ENCODE peak calls at places on chromosomes 2 and 18, in six cellular contexts. I is lower lobe of right lung, J is neural progenitor cell, L is tibial artery, Y is WERI-Rb-1, B is IMR-90. M is an unnamed sample.

GRCh38 chr2:219571311-219572236 is at the start of gene OBSL1:
- DNase-seq in I (peak; percentile 77), J (peak; percentile 91), L (peak; percentile 55), Y (peak; percentile 92), B (peak; percentile 70), M (peak; percentile 97)

GRCh38 chr2:70565039-70565731 is 11.6 kb upstream of the TGFA start:
- DNase-seq in I (no peak), J (peak; percentile 65), L (no peak), Y (no peak), B (no peak), M (no peak)

GRCh38 chr18:76875390-76876330 is 53.3 kb downstream of the ZNF236 start:
- DNase-seq in I (no peak), J (peak; percentile 73), L (no peak), Y (peak; percentile 80), B (peak; percentile 43), M (peak; percentile 44)

GRCh38 chr2:224101820-224102630 is 62.9 kb upstream of the SERPINE2 start:
- DNase-seq in I (no peak), J (no peak), L (peak; percentile 49), Y (no peak), B (peak; percentile 98), M (no peak)

GRCh38 chr2:170271340-170271739 is 93.4 kb downstream of the MYO3B start:
- DNase-seq in I (no peak), J (no peak), L (no peak), Y (no peak), B (no peak), M (no peak)

GRCh38 chr2:194166818-194167217 is 1490.2 kb upstream of the SLC39A10 start:
- DNase-seq in I (no peak), J (peak; percentile 53), L (no peak), Y (peak; percentile 28), B (no peak), M (peak; percentile 16)

GRCh38 chr2:188975497-188976102 is 1.4 kb downstream of the COL3A1 start:
- DNase-seq in I (no peak), J (no peak), L (peak; percentile 65), Y (no peak), B (peak; percentile 93), M (no peak)

GRCh38 chr2:13109516-13109915 is 392.8 kb downstream of the TRIB2 start:
- DNase-seq in I (no peak), J (no peak), L (no peak), Y (no peak), B (no peak), M (no peak)

GRCh38 chr2:232863996-232864395 is 6.1 kb upstream of the SNORC start:
- DNase-seq in I (no peak), J (no peak), L (no peak), Y (no peak), B (no peak), M (no peak)

GRCh38 chr2:72579595-72580180 is 246.1 kb downstream of the EXOC6B start:
- DNase-seq in I (no peak), J (peak; percentile 31), L (no peak), Y (no peak), B (peak; percentile 64), M (no peak)

GRCh38 chr2:217166241-217166640 is 306.4 kb upstream of the TNP1 start:
- DNase-seq in I (no peak), J (peak; percentile 84), L (no peak), Y (peak; percentile 19), B (peak; percentile 73), M (peak; percentile 21)

GRCh38 chr2:174493549-174494331 is 6.9 kb upstream of the GPR155 start:
- DNase-seq in I (no peak), J (no peak), L (no peak), Y (no peak), B (no peak), M (no peak)

GRCh38 chr2:209671280-209671679 is 100.4 kb upstream of the UNC80 start:
- DNase-seq in I (no peak), J (peak; percentile 26), L (no peak), Y (no peak), B (no peak), M (no peak)

GRCh38 chr2:220276736-220277444 is 649.5 kb downstream of the SLC4A3 start:
- DNase-seq in I (no peak), J (no peak), L (no peak), Y (no peak), B (peak; percentile 49), M (no peak)

GRCh38 chr2:30217644-30218361 is 13.5 kb upstream of the LBH start:
- DNase-seq in I (peak; percentile 77), J (peak; percentile 30), L (no peak), Y (no peak), B (no peak), M (no peak)

GRCh38 chr18:9708057-9708881 is at the start of gene RAB31:
- DNase-seq in I (peak; percentile 89), J (peak; percentile 74), L (peak; percentile 81), Y (peak; percentile 51), B (peak; percentile 72), M (peak; percentile 38)

GRCh38 chr2:2769481-2770431 is 438.7 kb upstream of the MYT1L start:
- DNase-seq in I (no peak), J (no peak), L (no peak), Y (no peak), B (no peak), M (peak; percentile 58)

GRCh38 chr18:6885992-6886823 is 156.7 kb downstream of the ARHGAP28 start:
- DNase-seq in I (no peak), J (peak; percentile 83), L (no peak), Y (peak; percentile 29), B (peak; percentile 59), M (peak; percentile 40)

GRCh38 chr2:188512456-188512855 is 220.8 kb downstream of the GULP1 start:
- DNase-seq in I (no peak), J (peak; percentile 40), L (no peak), Y (no peak), B (peak; percentile 77), M (no peak)

GRCh38 chr2:168583710-168584521 is 127.8 kb downstream of the CERS6 start:
- DNase-seq in I (no peak), J (no peak), L (no peak), Y (no peak), B (peak; percentile 67), M (no peak)

GRCh38 chr2:7523557-7524210 is 606.5 kb downstream of the RNF144A start:
- DNase-seq in I (no peak), J (no peak), L (no peak), Y (no peak), B (no peak), M (no peak)

GRCh38 chr2:145096582-145096981 is 576.7 kb upstream of the ZEB2 start:
- DNase-seq in I (no peak), J (no peak), L (no peak), Y (no peak), B (peak; percentile 77), M (no peak)

GRCh38 chr2:57443985-57444501 is 602.6 kb upstream of the VRK2 start:
- DNase-seq in I (no peak), J (no peak), L (no peak), Y (no peak), B (no peak), M (no peak)

GRCh38 chr2:237697586-237698337 is 70.4 kb downstream of the LRRFIP1 start:
- DNase-seq in I (no peak), J (no peak), L (no peak), Y (no peak), B (no peak), M (no peak)
- H3K4me3 ChIP-seq in I (peak overlapping the region; percentile 23), J (no peak overlapping the region), L (no peak overlapping the region), Y (no peak overlapping the region), B (no peak overlapping the region), M (no peak overlapping the region)

GRCh38 chr2:15678894-15679293 is 87.2 kb downstream of the DDX1 start:
- DNase-seq in I (no peak), J (no peak), L (no peak), Y (no peak), B (no peak), M (no peak)
- H3K27me3 ChIP-seq in I (no peaks in the 10 kb centered on the region), J (no peaks in the 10 kb centered on the region), L (no peaks in the 10 kb centered on the region), Y (no peaks in the 10 kb centered on the region), B (no peaks in the 10 kb centered on the region), M (no peaks in the 10 kb centered on the region)

DNA sequence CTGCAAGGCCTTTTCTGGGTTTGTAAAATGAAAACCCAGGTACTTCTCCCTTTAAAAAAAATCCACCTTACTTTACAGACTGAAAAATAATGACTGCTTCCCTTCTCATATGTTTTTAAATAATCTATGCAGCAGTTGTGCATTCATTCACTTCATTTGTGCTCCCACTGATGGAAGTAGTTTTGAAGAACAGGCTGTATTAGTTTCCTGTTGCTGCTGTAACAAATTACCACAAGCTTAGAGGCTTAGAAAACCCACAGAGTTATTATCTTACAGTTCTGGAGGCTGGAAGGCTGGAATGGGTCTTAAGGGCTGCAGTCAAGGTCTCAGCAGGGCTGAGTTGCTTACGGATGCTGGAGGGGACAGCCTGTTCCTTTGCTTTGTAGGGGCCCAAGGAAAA is 335.0 kb downstream of the TGIF1 start:
- DNase-seq in I (no peak), J (no peak), L (no peak), Y (no peak), B (no peak), M (no peak)
- TF ChIP-seq CTCF in I (no peak), J (no peak), L (no peak), Y (no peak), B (no peak), M (no peak)

GRCh38 chr2:99106905-99107304 is 34.6 kb upstream of the C2orf15 start:
- DNase-seq in I (no peak), J (no peak), L (no peak), Y (no peak), B (no peak), M (no peak)
- H3K4me3 ChIP-seq in I (no peak overlapping the region), J (no peak overlapping the region), L (no peak overlapping the region), Y (no peak overlapping the region), B (no peak overlapping the region), M (no peak overlapping the region)